ENCODE peak calls at places on chromosomes 1 and 21, in five cellular contexts. J, B, W, K and S are unnamed samples.

GRCh38 chr1:89710498-89711139 is 77.7 kb downstream of the LRRC8C start:
- DNase-seq in B (no peak), J (no peak), W (no peak), K (no peak), S (no peak)

GRCh38 chr1:43067856-43068751 is 104.0 kb downstream of the EBNA1BP2 start:
- DNase-seq in J (no peak), K (no peak), B (peak), W (peak), S (no peak)

GRCh38 chr1:182268659-182269058 is 122.9 kb downstream of the GLUL start:
- DNase-seq in K (no peak), J (no peak), W (no peak), B (no peak), S (no peak)

GRCh38 chr1:215665212-215665611 is 98.1 kb downstream of the KCTD3 start:
- DNase-seq in K (no peak), B (no peak), W (no peak), J (no peak), S (no peak)

GRCh38 chr1:206526064-206526911 is 19.0 kb downstream of the RASSF5 start:
- DNase-seq in K (no peak), W (no peak), B (no peak), J (no peak), S (no peak)

GRCh38 chr21:37402251-37402867 is 35.8 kb downstream of the DYRK1A start:
- DNase-seq in W (no peak), B (no peak), J (no peak), K (no peak), S (no peak)

GRCh38 chr1:208631057-208631456 is 386.9 kb upstream of the PLXNA2 start:
- DNase-seq in W (no peak), J (no peak), B (no peak), K (no peak), S (no peak)

GRCh38 chr1:182122265-182122664 is 60.8 kb upstream of the ZNF648 start:
- DNase-seq in K (no peak), W (no peak), J (no peak), B (no peak), S (no peak)

GRCh38 chr1:35929730-35930592 is 944 bp upstream of the AGO3 start:
- DNase-seq in B (peak), J (no peak), K (peak), W (peak), S (no peak)